ENCODE peak calls at places on chromosome 7, in five cellular contexts. One of them, this sample, is unnamed.

GRCh38 chr7:158023563-158024350 is 563.9 kb downstream of the PTPRN2 start:
- DNase-seq in psoas muscle: no peak
- DNase-seq in effector memory CD8-positive, alpha-beta T cell: no peak
- DNase-seq in NCI-H460: no peak
- DNase-seq in endothelial cell: no peak
- DNase-seq in this sample: no peak

GRCh38 chr7:28245108-28245868 is 64.7 kb upstream of the JAZF1 start:
- DNase-seq in effector memory CD8-positive, alpha-beta T cell: no peak
- DNase-seq in NCI-H460: no peak
- DNase-seq in psoas muscle: no peak
- DNase-seq in endothelial cell: no peak
- DNase-seq in this sample: no peak

GRCh38 chr7:135825406-135825805 is 76.8 kb upstream of the FAM180A start:
- DNase-seq in NCI-H460: no peak
- DNase-seq in psoas muscle: no peak
- DNase-seq in endothelial cell: no peak
- DNase-seq in effector memory CD8-positive, alpha-beta T cell: no peak
- DNase-seq in this sample: no peak

GRCh38 chr7:77157446-77157845 is 35.0 kb downstream of the CCDC146 start:
- DNase-seq in effector memory CD8-positive, alpha-beta T cell: no peak
- DNase-seq in endothelial cell: no peak
- DNase-seq in NCI-H460: no peak
- DNase-seq in psoas muscle: no peak
- DNase-seq in this sample: no peak

GRCh38 chr7:1432411-1433082 is 26.7 kb downstream of the MICALL2 start:
- DNase-seq in endothelial cell: peak; percentile 89
- DNase-seq in psoas muscle: peak; percentile 85
- DNase-seq in NCI-H460: peak; percentile 61
- DNase-seq in effector memory CD8-positive, alpha-beta T cell: peak; percentile 84
- DNase-seq in this sample: peak; percentile 62

GRCh38 chr7:81013036-81013435 is 94.2 kb upstream of the SEMA3C start:
- DNase-seq in endothelial cell: no peak
- DNase-seq in psoas muscle: no peak
- DNase-seq in NCI-H460: peak; percentile 81
- DNase-seq in effector memory CD8-positive, alpha-beta T cell: no peak
- DNase-seq in this sample: no peak

GRCh38 chr7:108261560-108262255 is 131.5 kb upstream of the LAMB4 start:
- DNase-seq in effector memory CD8-positive, alpha-beta T cell: no peak
- DNase-seq in psoas muscle: no peak
- DNase-seq in endothelial cell: no peak
- DNase-seq in NCI-H460: no peak
- DNase-seq in this sample: no peak

GRCh38 chr7:4879401-4880081 is 4.0 kb downstream of the RADIL start:
- DNase-seq in psoas muscle: no peak
- DNase-seq in NCI-H460: no peak
- DNase-seq in endothelial cell: no peak
- DNase-seq in effector memory CD8-positive, alpha-beta T cell: no peak
- DNase-seq in this sample: no peak

GRCh38 chr7:151512353-151512752 is 7.3 kb downstream of the RHEB start:
- DNase-seq in effector memory CD8-positive, alpha-beta T cell: no peak
- DNase-seq in endothelial cell: no peak
- DNase-seq in NCI-H460: no peak
- DNase-seq in psoas muscle: no peak
- DNase-seq in this sample: no peak

GRCh38 chr7:129363-130221 is 62.8 kb upstream of the FAM20C start:
- DNase-seq in endothelial cell: no peak
- DNase-seq in psoas muscle: no peak
- DNase-seq in NCI-H460: no peak
- DNase-seq in effector memory CD8-positive, alpha-beta T cell: no peak
- DNase-seq in this sample: no peak

GRCh38 chr7:78020131-78020873 is 221.7 kb downstream of the PHTF2 start:
- DNase-seq in psoas muscle: peak; percentile 57
- DNase-seq in NCI-H460: peak; percentile 70
- DNase-seq in effector memory CD8-positive, alpha-beta T cell: peak; percentile 31
- DNase-seq in endothelial cell: peak; percentile 48
- DNase-seq in this sample: peak; percentile 31

GRCh38 chr7:84610390-84610789 is 415.8 kb upstream of the SEMA3A start:
- DNase-seq in NCI-H460: no peak
- DNase-seq in effector memory CD8-positive, alpha-beta T cell: no peak
- DNase-seq in endothelial cell: no peak
- DNase-seq in psoas muscle: no peak
- DNase-seq in this sample: no peak

GRCh38 chr7:129468087-129468486 is 33.9 kb downstream of the STRIP2 start:
- DNase-seq in psoas muscle: no peak
- DNase-seq in endothelial cell: no peak
- DNase-seq in effector memory CD8-positive, alpha-beta T cell: no peak
- DNase-seq in NCI-H460: no peak
- DNase-seq in this sample: no peak

GRCh38 chr7:25389489-25390106 is 161.3 kb upstream of the NPVF start:
- DNase-seq in NCI-H460: peak; percentile 43
- DNase-seq in effector memory CD8-positive, alpha-beta T cell: no peak
- DNase-seq in endothelial cell: peak; percentile 35
- DNase-seq in psoas muscle: no peak
- DNase-seq in this sample: peak; percentile 9

GRCh38 chr7:127895360-127895759 is 135.9 kb downstream of the LRRC4 start:
- DNase-seq in NCI-H460: no peak
- DNase-seq in endothelial cell: no peak
- DNase-seq in effector memory CD8-positive, alpha-beta T cell: no peak
- DNase-seq in psoas muscle: no peak
- DNase-seq in this sample: no peak

GRCh38 chr7:77799078-77799964 is 748 bp downstream of the PHTF2 start:
- DNase-seq in endothelial cell: peak; percentile 56
- DNase-seq in NCI-H460: peak; percentile 12
- DNase-seq in psoas muscle: peak; percentile 71
- DNase-seq in effector memory CD8-positive, alpha-beta T cell: peak; percentile 6
- DNase-seq in this sample: peak; percentile 24

GRCh38 chr7:91941450-91941849 is 788 bp downstream of the AKAP9 start:
- DNase-seq in psoas muscle: peak; percentile 73
- DNase-seq in effector memory CD8-positive, alpha-beta T cell: peak; percentile 13
- DNase-seq in NCI-H460: peak; percentile 19
- DNase-seq in endothelial cell: peak; percentile 11
- DNase-seq in this sample: peak; percentile 27

GRCh38 chr7:130421685-130422084 is 19.1 kb downstream of the CEP41 start:
- DNase-seq in effector memory CD8-positive, alpha-beta T cell: no peak
- DNase-seq in psoas muscle: no peak
- DNase-seq in endothelial cell: no peak
- DNase-seq in NCI-H460: peak; percentile 28
- DNase-seq in this sample: no peak

GRCh38 chr7:42699415-42700178 is 212.3 kb downstream of the C7orf25 start:
- DNase-seq in effector memory CD8-positive, alpha-beta T cell: no peak
- DNase-seq in NCI-H460: no peak
- DNase-seq in endothelial cell: no peak
- DNase-seq in psoas muscle: no peak
- DNase-seq in this sample: no peak

GRCh38 chr7:44564606-44565005 is 9.1 kb downstream of the DDX56 start:
- DNase-seq in NCI-H460: no peak
- DNase-seq in endothelial cell: no peak
- DNase-seq in effector memory CD8-positive, alpha-beta T cell: no peak
- DNase-seq in psoas muscle: no peak
- DNase-seq in this sample: no peak

GRCh38 chr7:113774182-113774807 is 144.5 kb downstream of the PPP1R3A start:
- DNase-seq in effector memory CD8-positive, alpha-beta T cell: no peak
- DNase-seq in NCI-H460: peak; percentile 40
- DNase-seq in psoas muscle: no peak
- DNase-seq in endothelial cell: peak; percentile 17
- DNase-seq in this sample: no peak

GRCh38 chr7:73890541-73891147 is 29.7 kb downstream of the TMEM270 start:
- DNase-seq in psoas muscle: no peak
- DNase-seq in endothelial cell: no peak
- DNase-seq in NCI-H460: no peak
- DNase-seq in effector memory CD8-positive, alpha-beta T cell: no peak
- DNase-seq in this sample: no peak